ENCODE peak calls at places on chromosomes 11 and 22, in six cellular contexts. C is GM12878, W is A549, V is endothelial cell of umbilical vein, X is K562, E is HepG2. L is an unnamed sample.

GRCh38 chr22:19889951-19890350 is 35.3 kb upstream of the GNB1L start:
- DNase-seq in X (no peak), C (no peak), W (no peak), E (no peak), V (no peak), L (no peak)

GRCh38 chr11:129840236-129840635 is 24.6 kb downstream of the TMEM45B start:
- DNase-seq in C (no peak), X (no peak), V (no peak), W (no peak), E (no peak), L (peak; percentile 78)

GRCh38 chr11:43922974-43923326 is 19.5 kb upstream of the C11orf96 start:
- DNase-seq in X (no peak), W (no peak), E (no peak), V (no peak), C (no peak), L (no peak)

GRCh38 chr11:78318733-78319132 is 98.9 kb downstream of the GAB2 start:
- DNase-seq in E (no peak), V (no peak), C (no peak), W (no peak), X (no peak), L (no peak)

GRCh38 chr11:45001466-45002165 is 50.9 kb upstream of the TP53I11 start:
- DNase-seq in E (no peak), X (no peak), C (no peak), V (no peak), W (no peak), L (no peak)

GRCh38 chr11:57742087-57742452 is 779 bp downstream of the SELENOH start:
- DNase-seq in V (no peak), X (no peak), W (no peak), C (no peak), E (no peak), L (peak; percentile 57)

GRCh38 chr11:107040447-107041444 is 22.5 kb upstream of the GUCY1A2 start:
- DNase-seq in C (peak; percentile 50), W (no peak), X (no peak), V (no peak), E (no peak), L (peak; percentile 89)

GRCh38 chr11:93537022-93537421 is 6.2 kb downstream of the SMCO4 start:
- DNase-seq in V (no peak), X (no peak), C (no peak), E (no peak), W (no peak), L (no peak)

GRCh38 chr11:92225206-92225562 is 566 bp downstream of the FAT3 start:
- DNase-seq in E (no peak), X (no peak), W (no peak), V (no peak), C (no peak), L (no peak)

GRCh38 chr11:32115406-32115805 is 24.5 kb downstream of the RCN1 start:
- DNase-seq in C (no peak), E (no peak), V (no peak), W (no peak), X (no peak), L (no peak)

GRCh38 chr11:73359930-73360742 is 16.1 kb upstream of the RELT start:
- DNase-seq in C (no peak), E (peak; percentile 29), V (peak; percentile 36), X (peak; percentile 58), W (peak; percentile 75), L (peak; percentile 59)

GRCh38 chr11:77501748-77502147 is 27.9 kb upstream of the PAK1 start:
- DNase-seq in X (no peak), V (no peak), W (no peak), C (no peak), E (no peak), L (peak; percentile 62)

GRCh38 chr22:21698430-21699329 is 32.9 kb downstream of the PPIL2 start:
- DNase-seq in V (no peak), E (no peak), X (peak; percentile 76), C (no peak), W (no peak), L (no peak)

GRCh38 chr11:124086447-124086846 is 28.8 kb upstream of the VWA5A start:
- DNase-seq in V (no peak), W (no peak), X (no peak), E (no peak), C (no peak), L (no peak)

GRCh38 chr11:45736424-45736823 is 68.5 kb upstream of the SLC35C1 start:
- DNase-seq in V (no peak), E (peak; percentile 63), W (no peak), C (no peak), X (no peak), L (no peak)

GRCh38 chr22:36331912-36332622 is 55.7 kb downstream of the MYH9 start:
- DNase-seq in E (no peak), C (peak; percentile 40), V (peak; percentile 70), X (no peak), W (peak; percentile 18), L (peak; percentile 83)

GRCh38 chr11:36475192-36475591 is 34.9 kb downstream of the TRAF6 start:
- DNase-seq in W (no peak), V (no peak), C (no peak), E (no peak), X (no peak), L (no peak)
- TF ChIP-seq CTCF in W (no peak), V (no peak), C (no peak), E (no peak), X (no peak), L (no peak)

DNA sequence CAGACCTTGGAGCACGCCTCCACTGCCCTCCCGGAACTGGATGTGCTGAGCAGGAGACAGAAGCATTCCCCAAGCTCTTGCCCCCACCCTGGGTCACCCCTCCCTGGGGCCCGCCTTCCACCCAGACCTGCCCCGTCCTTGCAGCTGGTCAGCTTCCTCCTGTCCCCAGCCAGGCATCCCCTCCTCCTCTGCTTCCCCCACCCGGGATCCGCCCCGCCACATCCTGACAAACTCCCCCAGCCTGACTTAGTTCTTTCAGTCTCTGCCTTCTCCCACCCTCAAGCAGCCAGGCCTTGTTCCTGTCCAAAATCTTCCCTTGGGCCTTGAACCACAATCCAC is 1.1 kb upstream of the PLXNB2 start:
- DNase-seq in W (no peak), C (no peak), X (peak; percentile 56), E (peak; percentile 59), V (no peak), L (peak; percentile 93)
- TF ChIP-seq POLR2A in W (no peak), C (no peak), X (peak; percentile 48), E (no peak), V (no peak), L (no peak)

GRCh38 chr22:46852771-46853170 is 90.3 kb downstream of the TBC1D22A start:
- DNase-seq in W (no peak), E (no peak), V (no peak), X (no peak), C (no peak), L (no peak)
- TF ChIP-seq MYC in W (no peak), E (no peak), V (no peak), X (no peak), C (no peak), L (no peak)

GRCh38 chr11:65013692-65014145 is 241 bp upstream of the ARL2 start:
- DNase-seq in X (peak; percentile 89), C (peak; percentile 69), W (no peak), V (peak; percentile 92), E (no peak), L (peak; percentile 97)
- TF ChIP-seq CTCF in X (peak; percentile 43), C (no peak), W (no peak), V (no peak), E (peak; percentile 69), L (no peak)

GRCh38 chr22:30357650-30358215 is 926 bp downstream of the CCDC157 start:
- DNase-seq in X (no peak), C (no peak), E (no peak), V (no peak), W (no peak), L (no peak)
- TF ChIP-seq POLR2A in X (no peak), C (no peak), E (no peak), V (no peak), W (no peak), L (no peak)

L was measured in NB4.